ENCODE peak calls at places on chromosomes 1 and 21, in five cellular contexts. P is H9, C is H1, X is IMR-90, E is neuronal stem cell. Z is an unnamed sample.

GRCh38 chr1:10308001-10308400 is 90.9 kb upstream of the PGD start:
- DNase-seq in X (no peak), P (no peak), C (no peak), E (no peak), Z (no peak)

GRCh38 chr1:55970711-55971110 is 608.7 kb downstream of the PLPP3 start:
- DNase-seq in P (no peak), X (peak; percentile 56), C (no peak), E (no peak), Z (peak; percentile 78)

GRCh38 chr1:8239039-8239305 is 78.9 kb upstream of the SLC45A1 start:
- DNase-seq in X (peak; percentile 58), E (no peak), P (peak; percentile 48), C (no peak), Z (peak; percentile 60)

GRCh38 chr1:84800090-84801073 is 92.6 kb downstream of the LPAR3 start:
- DNase-seq in C (no peak), X (no peak), E (no peak), P (no peak), Z (no peak)

GRCh38 chr1:208141793-208142192 is 102.4 kb downstream of the PLXNA2 start:
- DNase-seq in E (no peak), P (no peak), X (no peak), C (no peak), Z (peak; percentile 33)

GRCh38 chr1:213135572-213135971 is 84.5 kb downstream of the RPS6KC1 start:
- DNase-seq in X (peak; percentile 50), C (no peak), E (no peak), P (no peak), Z (peak; percentile 11)

GRCh38 chr1:167747988-167748387 is 26.2 kb downstream of the MPZL1 start:
- DNase-seq in P (no peak), E (no peak), X (peak; percentile 58), C (no peak), Z (no peak)

GRCh38 chr1:30147188-30147587 is 576.2 kb downstream of the MATN1 start:
- DNase-seq in E (no peak), X (no peak), P (no peak), C (no peak), Z (no peak)

GRCh38 chr1:65002156-65002507 is 35.8 kb upstream of the JAK1 start:
- DNase-seq in E (no peak), P (peak; percentile 37), X (no peak), C (no peak), Z (no peak)

GRCh38 chr1:213724640-213725536 is 262.9 kb upstream of the PROX1 start:
- DNase-seq in X (no peak), P (no peak), E (no peak), C (no peak), Z (no peak)

GRCh38 chr1:225653463-225654276 is 747 bp upstream of the ENAH start:
- DNase-seq in P (peak; percentile 53), C (peak; percentile 81), X (peak; percentile 73), E (peak; percentile 65), Z (peak; percentile 94)

GRCh38 chr1:225877570-225877969 is 4.6 kb downstream of the TMEM63A start:
- DNase-seq in P (peak; percentile 75), C (peak; percentile 80), E (peak; percentile 46), X (peak; percentile 45), Z (peak; percentile 66)

GRCh38 chr1:58391056-58391455 is 155.5 kb downstream of the OMA1 start:
- DNase-seq in X (no peak), C (no peak), E (no peak), P (no peak), Z (no peak)

GRCh38 chr1:245971711-245972085 is 535.4 kb downstream of the SMYD3 start:
- DNase-seq in E (no peak), X (peak; percentile 54), C (no peak), P (no peak), Z (peak; percentile 35)

GRCh38 chr1:160716013-160716412 is 4.4 kb upstream of the CD48 start:
- DNase-seq in P (no peak), C (no peak), E (no peak), X (no peak), Z (no peak)

GRCh38 chr21:42386034-42386591 is 9.7 kb downstream of the TMPRSS3 start:
- DNase-seq in C (no peak), P (no peak), X (no peak), E (no peak), Z (no peak)

GRCh38 chr1:71390518-71390917 is 309.7 kb upstream of the ZRANB2 start:
- DNase-seq in C (no peak), X (no peak), P (no peak), E (no peak), Z (no peak)
- H3K9me3 ChIP-seq in C (peaks cover 3% of the 10 kb centered on the region), X (no peaks in the 10 kb centered on the region), P (no peaks in the 10 kb centered on the region), E (no peaks in the 10 kb centered on the region), Z (peaks cover 32% of the 10 kb centered on the region)

DNA sequence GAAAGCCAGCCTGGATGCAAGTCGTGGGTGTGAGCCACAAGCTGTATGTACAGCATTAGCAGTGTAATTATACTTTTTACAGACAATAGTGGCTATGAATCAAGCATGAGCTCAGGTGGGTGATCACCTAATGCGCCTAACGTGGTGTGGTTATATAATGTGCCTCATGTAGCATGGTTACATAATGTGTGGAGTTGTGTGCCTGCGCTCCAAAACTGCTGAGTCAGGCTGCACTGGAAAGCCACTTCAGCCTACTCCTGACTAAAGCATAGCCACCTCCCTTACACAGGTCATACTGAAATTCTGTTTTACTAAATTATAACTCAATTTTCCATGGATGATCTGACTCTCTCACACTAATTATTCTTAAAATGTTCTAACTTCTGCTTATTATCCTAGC is 69.8 kb downstream of the KCNT2 start:
- DNase-seq in C (no peak), X (no peak), E (no peak), P (no peak), Z (no peak)
- H2BK15ac ChIP-seq in C (no peak overlapping the region), X (no peak overlapping the region), E (no peak overlapping the region), P (no peak overlapping the region), Z (no peak overlapping the region)

GRCh38 chr1:31583995-31584868 is 7.9 kb downstream of the TINAGL1 start:
- DNase-seq in X (peak; percentile 53), C (peak; percentile 41), E (no peak), P (no peak), Z (peak; percentile 61)

GRCh38 chr1:31583082-31583994 is 7.0 kb downstream of the TINAGL1 start:
- DNase-seq in X (no peak), P (no peak), C (no peak), E (no peak), Z (no peak)

GRCh38 chr1:31586376-31587327 is 10.3 kb downstream of the TINAGL1 start:
- DNase-seq in C (peak; percentile 50), E (no peak), X (no peak), P (no peak), Z (no peak)

GRCh38 chr1:31585736-31586365 is 9.5 kb downstream of the TINAGL1 start:
- DNase-seq in C (peak; percentile 39), P (no peak), X (no peak), E (no peak), Z (no peak)

GRCh38 chr1:31584869-31585735 is 8.8 kb downstream of the TINAGL1 start:
- DNase-seq in C (peak; percentile 42), E (no peak), P (no peak), X (no peak), Z (no peak)
- H3K4me1 ChIP-seq in C (peaks cover 17% of the 10 kb centered on the region), E (peaks cover 2% of the 10 kb centered on the region), P (peaks cover 5% of the 10 kb centered on the region), X (peaks cover 12% of the 10 kb centered on the region), Z (peaks cover 64% of the 10 kb centered on the region)

GRCh38 chr1:231446138-231446537 is 24.1 kb upstream of the EGLN1 start:
- DNase-seq in X (no peak), C (no peak), E (no peak), P (no peak), Z (no peak)
- H3K9me3 ChIP-seq in X (no peaks in the 10 kb centered on the region), C (no peaks in the 10 kb centered on the region), E (no peaks in the 10 kb centered on the region), P (no peaks in the 10 kb centered on the region), Z (peaks cover 7% of the 10 kb centered on the region)

DNA sequence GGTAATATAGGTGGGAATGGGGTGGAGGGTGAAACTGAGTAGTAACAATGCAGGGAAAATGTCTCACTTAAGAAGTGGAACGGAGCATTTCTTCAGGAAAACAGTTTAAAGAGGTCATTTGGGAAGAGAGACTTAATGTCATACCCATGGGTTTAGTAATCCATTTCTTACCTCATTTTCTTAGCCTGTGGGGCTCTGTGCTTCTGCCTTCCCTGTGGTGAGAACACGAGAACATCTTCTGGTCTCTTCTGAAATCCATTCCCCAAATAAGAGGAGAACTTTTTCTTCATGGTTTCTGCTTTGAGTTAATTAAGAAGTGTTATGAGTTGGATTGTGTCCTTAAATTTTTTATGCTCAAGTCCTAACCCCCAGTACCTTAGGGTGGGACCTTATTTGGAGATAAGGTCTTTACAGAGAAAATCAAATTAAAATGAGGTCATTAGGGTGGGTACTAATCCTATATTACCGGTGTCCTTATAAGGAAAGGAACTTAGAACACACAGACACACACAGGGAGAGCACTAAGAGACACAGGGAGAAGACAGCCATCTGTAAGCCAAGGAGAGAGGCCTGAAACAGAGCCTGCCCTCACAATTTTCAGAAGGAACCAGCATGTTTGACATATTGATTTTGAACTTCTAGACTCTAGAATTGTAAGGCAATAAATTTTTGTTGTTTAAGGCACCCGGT is 5.4 kb downstream of the CCDC190 start:
- DNase-seq in P (no peak), C (no peak), X (peak; percentile 65), E (no peak), Z (no peak)
- H2BK15ac ChIP-seq in P (no peak overlapping the region), C (no peak overlapping the region), X (peak overlapping the region; percentile 77), E (no peak overlapping the region), Z (no peak overlapping the region)

GRCh38 chr1:230158422-230159291 is 91.6 kb downstream of the GALNT2 start:
- DNase-seq in P (peak; percentile 17), C (no peak), X (no peak), E (no peak), Z (no peak)

GRCh38 chr1:230159580-230159979 is 92.5 kb downstream of the GALNT2 start:
- DNase-seq in E (no peak), C (no peak), X (no peak), P (peak; percentile 15), Z (no peak)

GRCh38 chr1:230156536-230156935 is 89.5 kb downstream of the GALNT2 start:
- DNase-seq in P (no peak), X (no peak), E (no peak), C (no peak), Z (no peak)

GRCh38 chr1:230156068-230156467 is 89.0 kb downstream of the GALNT2 start:
- DNase-seq in P (no peak), X (no peak), E (no peak), C (no peak), Z (no peak)

DNA sequence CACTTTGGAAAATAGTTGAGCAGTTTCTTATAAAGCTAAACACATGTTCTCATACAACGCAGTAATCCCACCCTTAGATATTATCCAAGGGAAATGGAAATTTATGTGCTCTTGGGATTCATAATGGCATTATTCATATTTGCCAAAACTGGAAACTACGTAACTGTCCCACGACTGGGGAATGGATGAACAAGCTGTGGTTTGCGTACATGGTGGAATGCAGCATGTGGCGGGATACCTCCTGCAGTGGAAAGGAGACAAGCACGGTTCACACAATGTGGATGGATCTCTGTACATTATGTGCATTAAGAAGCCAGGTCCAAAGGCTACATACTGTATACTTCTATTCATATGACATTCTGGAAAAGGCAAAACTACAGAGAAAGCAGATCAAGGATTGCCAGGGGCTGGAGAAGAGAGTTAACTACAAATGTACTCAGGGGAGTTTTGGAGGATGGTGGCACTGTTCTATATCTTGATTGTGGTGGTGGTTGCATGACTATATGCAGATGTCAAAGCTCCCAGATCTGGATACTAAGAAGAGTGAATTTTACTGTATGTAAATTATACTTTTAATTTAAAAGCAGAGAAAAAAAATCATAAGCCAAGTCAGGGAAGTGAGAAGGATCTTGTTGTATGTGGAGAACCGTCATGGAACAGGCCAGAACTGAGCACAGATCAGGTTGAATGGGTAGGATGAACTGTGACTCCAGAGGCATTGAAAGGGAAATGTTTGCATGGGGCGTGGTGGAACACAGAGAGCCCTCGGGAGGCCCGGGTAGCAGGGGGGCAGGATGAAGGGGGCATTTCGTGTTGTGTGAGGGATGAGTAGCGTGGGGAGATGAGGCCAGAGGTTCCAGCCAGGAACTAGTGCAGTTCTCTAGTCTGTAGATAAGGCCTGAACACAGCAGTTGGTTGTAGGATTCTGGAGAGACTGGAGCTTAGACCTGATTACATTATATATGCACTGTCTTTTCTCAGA is 90.7 kb downstream of the GALNT2 start:
- DNase-seq in C (no peak), P (peak; percentile 24), E (no peak), X (no peak), Z (no peak)
- H3K4me1 ChIP-seq in C (peaks cover 2% of the 10 kb centered on the region), P (no peaks in the 10 kb centered on the region), E (peaks cover 32% of the 10 kb centered on the region), X (peaks cover 16% of the 10 kb centered on the region), Z (peaks cover 11% of the 10 kb centered on the region)